ENCODE peak calls at places on chromosomes 3 and 15, in four cellular contexts. J is A549, X is HepG2, U is H1. W is an unnamed sample.

GRCh38 chr3:143221446-143221845 is 101.9 kb downstream of the CHST2 start:
- DNase-seq in J (no peak), X (no peak), U (no peak), W (no peak)

GRCh38 chr3:64266983-64267382 is 41.7 kb upstream of the PRICKLE2 start:
- DNase-seq in J (no peak), X (no peak), U (no peak), W (no peak)

GRCh38 chr3:79005084-79005483 is 762.7 kb downstream of the ROBO1 start:
- DNase-seq in J (no peak), X (no peak), U (no peak), W (no peak)

GRCh38 chr15:63186065-63186464 is 3.3 kb upstream of the RAB8B start:
- DNase-seq in J (peak), X (peak), U (no peak), W (no peak)

GRCh38 chr3:194586839-194587238 is 46.4 kb downstream of the TMEM44 start:
- DNase-seq in J (no peak), X (no peak), U (no peak), W (no peak)

GRCh38 chr15:62165029-62165792 is at the start of gene C2CD4B:
- DNase-seq in J (peak), X (no peak), U (no peak), W (no peak)

GRCh38 chr3:28300345-28300962 is 48.1 kb upstream of the ZCWPW2 start:
- DNase-seq in J (no peak), X (no peak), U (no peak), W (no peak)

GRCh38 chr3:188339410-188340295 is 185.7 kb downstream of the LPP start:
- DNase-seq in J (no peak), X (no peak), U (no peak), W (no peak)

GRCh38 chr15:66650433-66650832 is 51.6 kb upstream of the SMAD6 start:
- DNase-seq in J (no peak), X (peak), U (no peak), W (peak)

GRCh38 chr3:76624128-76624527 is 415.8 kb upstream of the ROBO2 start:
- DNase-seq in J (no peak), X (peak), U (no peak), W (no peak)

GRCh38 chr3:126025862-126026261 is 56.9 kb downstream of the ROPN1B start:
- DNase-seq in J (no peak), X (no peak), U (no peak), W (no peak)

GRCh38 chr3:172195393-172195754 is 156.0 kb downstream of the FNDC3B start:
- DNase-seq in J (no peak), X (no peak), U (no peak), W (no peak)

GRCh38 chr3:49702672-49703071 is 13.3 kb downstream of the RNF123 start:
- DNase-seq in J (no peak), X (no peak), U (no peak), W (no peak)

GRCh38 chr3:11140054-11140712 is 14.1 kb upstream of the HRH1 start:
- DNase-seq in J (no peak), X (no peak), U (no peak), W (no peak)

GRCh38 chr3:10602769-10603768 is 97.7 kb upstream of the ATP2B2 start:
- DNase-seq in J (no peak), X (no peak), U (no peak), W (no peak)

GRCh38 chr15:89016549-89017041 is 71.7 kb upstream of the ABHD2 start:
- DNase-seq in J (no peak), X (no peak), U (no peak), W (no peak)

GRCh38 chr3:88334187-88334868 is 184.6 kb downstream of the C3orf38 start:
- DNase-seq in J (no peak), X (no peak), U (no peak), W (no peak)

GRCh38 chr3:146554168-146554760 is 9.9 kb upstream of the PLSCR1 start:
- DNase-seq in J (no peak), X (no peak), U (no peak), W (peak)

GRCh38 chr15:39127151-39127815 is 453.6 kb upstream of the THBS1 start:
- DNase-seq in J (no peak), X (no peak), U (no peak), W (peak)

GRCh38 chr15:35669457-35670045 is 123.6 kb upstream of the DPH6 start:
- DNase-seq in J (no peak), X (no peak), U (no peak), W (no peak)

GRCh38 chr3:177960014-177960413 is 576.2 kb upstream of the KCNMB2 start:
- DNase-seq in J (no peak), X (no peak), U (no peak), W (no peak)

GRCh38 chr15:83206387-83206970 is 1.1 kb downstream of the HDGFL3 start:
- DNase-seq in J (peak), X (no peak), U (no peak), W (no peak)

GRCh38 chr3:187098925-187099512 is 40.3 kb downstream of the RPL39L start:
- DNase-seq in J (no peak), X (no peak), U (no peak), W (peak)

GRCh38 chr3:17412950-17413530 is 329.4 kb downstream of the TBC1D5 start:
- DNase-seq in J (peak), X (peak), U (no peak), W (peak)

GRCh38 chr15:31200735-31201151 is 99.2 kb upstream of the TRPM1 start:
- DNase-seq in J (peak), X (peak), U (no peak), W (peak)

GRCh38 chr15:65804252-65804931 is 12.3 kb upstream of the DENND4A start:
- DNase-seq in J (no peak), X (peak), U (no peak), W (no peak)

GRCh38 chr3:16511561-16512434 is 1.7 kb downstream of the RFTN1 start:
- DNase-seq in J (no peak), X (no peak), U (no peak), W (no peak)

GRCh38 chr3:52973806-52974205 is 72.1 kb downstream of the SFMBT1 start:
- DNase-seq in J (no peak), X (no peak), U (no peak), W (no peak)

GRCh38 chr15:29449136-29449535 is 179.5 kb upstream of the NSMCE3 start:
- DNase-seq in J (no peak), X (no peak), U (no peak), W (no peak)

GRCh38 chr3:186825294-186825821 is 17.2 kb upstream of the ADIPOQ start:
- DNase-seq in J (no peak), X (no peak), U (no peak), W (peak)

GRCh38 chr3:197718904-197719303 is 17.8 kb downstream of the RUBCN start:
- DNase-seq in J (peak), X (peak), U (no peak), W (no peak)

GRCh38 chr3:146493221-146493620 is 23.9 kb upstream of the PLSCR2 start:
- DNase-seq in J (no peak), X (no peak), U (no peak), W (no peak)

GRCh38 chr15:95032181-95032580 is 800.8 kb downstream of the MCTP2 start:
- DNase-seq in J (no peak), X (no peak), U (no peak), W (no peak)

GRCh38 chr15:39018966-39019365 is 454.4 kb upstream of the RASGRP1 start:
- DNase-seq in J (no peak), X (no peak), U (no peak), W (no peak)

GRCh38 chr3:125202197-125202596 is 10.4 kb downstream of the SLC12A8 start:
- DNase-seq in J (no peak), X (no peak), U (no peak), W (peak)

GRCh38 chr3:65401359-65401810 is 637.3 kb downstream of the MAGI1 start:
- DNase-seq in J (no peak), X (no peak), U (peak), W (no peak)

GRCh38 chr3:53140575-53141467 is 10.6 kb upstream of the RFT1 start:
- DNase-seq in J (no peak), X (no peak), U (no peak), W (no peak)

GRCh38 chr3:127443581-127444375 is 146.8 kb downstream of the TPRA1 start:
- DNase-seq in J (no peak), X (no peak), U (no peak), W (no peak)

GRCh38 chr15:29034151-29034550 is 148.4 kb downstream of the APBA2 start:
- DNase-seq in J (no peak), X (no peak), U (no peak), W (no peak)

GRCh38 chr3:184800349-184800748 is 11.6 kb upstream of the VPS8 start:
- DNase-seq in J (no peak), X (no peak), U (no peak), W (no peak)
- TF ChIP-seq JUN in J (no peak), X (no peak), U (no peak), W (no peak)

GRCh38 chr3:129441215-129441614 is 1.2 kb downstream of the IFT122 start:
- DNase-seq in J (no peak), X (no peak), U (no peak), W (no peak)

GRCh38 chr3:129439817-129440647 is at the start of the genes IFT122 and MBD4:
- DNase-seq in J (peak), X (peak), U (peak), W (peak)

GRCh38 chr3:129441782-129442181 is 1.8 kb downstream of the IFT122 start:
- DNase-seq in J (no peak), X (no peak), U (no peak), W (no peak)

GRCh38 chr3:129440648-129441190 is 695 bp downstream of the IFT122 start:
- DNase-seq in J (no peak), X (no peak), U (no peak), W (no peak)

GRCh38 chr3:129439381-129439816 is 349 bp downstream of the MBD4 start:
- DNase-seq in J (peak), X (no peak), U (no peak), W (peak)
- TF ChIP-seq MAFK in J (no peak), X (no peak), U (no peak), W (no peak)

DNA sequence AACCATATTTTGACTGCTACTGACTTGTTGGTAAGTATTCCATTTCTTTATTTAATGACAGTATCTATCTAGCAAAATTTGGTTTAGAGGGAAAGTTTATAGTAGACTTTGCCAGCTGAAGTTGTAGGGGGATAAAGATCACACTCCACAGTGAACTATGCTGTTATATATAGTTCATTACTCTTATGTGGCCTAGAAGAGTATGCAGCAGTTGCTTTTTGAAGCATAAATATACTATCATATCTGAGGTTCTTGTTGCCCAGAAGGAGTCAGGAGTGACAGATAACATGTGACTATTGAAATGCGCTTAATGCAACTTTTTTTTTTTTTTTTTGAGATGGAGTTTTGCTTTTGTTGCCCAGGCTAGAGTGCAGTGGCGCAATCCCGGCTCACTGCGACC is 25.6 kb upstream of the MCF2L2 start:
- DNase-seq in J (no peak), X (no peak), U (no peak), W (no peak)
- TF ChIP-seq JUN in J (no peak), X (no peak), U (no peak), W (no peak)

GRCh38 chr15:69027976-69028518 is 13.6 kb downstream of the NOX5 start:
- DNase-seq in J (no peak), X (no peak), U (no peak), W (no peak)
- TF ChIP-seq MAFK in J (no peak), X (no peak), U (no peak), W (no peak)

W was measured in K562.